ENCODE peak calls at places on chromosome 15, in nine cellular contexts. T is GM13976; V is esophagus squamous epithelium; I is fibroblast of mammary gland; C is Calu3; H is fibroblast of the aortic adventitia; A is KBM-7; W is ureter; O is activated CD8-positive, alpha-beta memory T cell treated with anti-CD3 and anti-CD28 coated beads for 48 hours. Y is an unnamed sample.

GRCh38 chr15:79977431-79977940 is 6.5 kb upstream of the BCL2A1 start:
- DNase-seq in T (peak), V (no peak), I (peak), C (no peak), H (peak), A (peak), W (no peak), O (no peak), Y (no peak)

GRCh38 chr15:59329570-59330350 is 42.9 kb downstream of the MYO1E start:
- DNase-seq in T (no peak), V (no peak), I (peak), C (peak), H (peak), A (no peak), W (peak), O (no peak), Y (no peak)

GRCh38 chr15:90207252-90207651 is 6.1 kb downstream of the SEMA4B start:
- DNase-seq in T (no peak), V (no peak), I (no peak), C (no peak), H (no peak), A (no peak), W (no peak), O (no peak), Y (no peak)

GRCh38 chr15:94576889-94577533 is 345.6 kb downstream of the MCTP2 start:
- DNase-seq in T (peak), V (no peak), I (peak), C (peak), H (no peak), A (peak), W (no peak), O (no peak), Y (no peak)

GRCh38 chr15:25738171-25738792 is 124.8 kb downstream of the ATP10A start:
- DNase-seq in T (no peak), V (no peak), I (peak), C (no peak), H (peak), A (peak), W (no peak), O (no peak), Y (no peak)

GRCh38 chr15:40906947-40907802 is 12.9 kb downstream of the VPS18 start:
- DNase-seq in T (no peak), V (no peak), I (peak), C (no peak), H (no peak), A (no peak), W (no peak), O (no peak), Y (peak)

GRCh38 chr15:52103217-52104207 is 9.1 kb downstream of the BCL2L10 start:
- DNase-seq in T (peak), V (no peak), I (peak), C (peak), H (peak), A (no peak), W (no peak), O (no peak), Y (peak)

GRCh38 chr15:98382139-98382538 is 266.2 kb upstream of the IGF1R start:
- DNase-seq in T (no peak), V (no peak), I (no peak), C (no peak), H (no peak), A (peak), W (no peak), O (no peak), Y (no peak)

GRCh38 chr15:31387483-31388118 is 61.0 kb downstream of the KLF13 start:
- DNase-seq in T (peak), V (no peak), I (peak), C (no peak), H (no peak), A (no peak), W (peak), O (no peak), Y (no peak)

GRCh38 chr15:26421065-26421464 is 351.8 kb downstream of the GABRB3 start:
- DNase-seq in T (no peak), V (no peak), I (no peak), C (no peak), H (no peak), A (no peak), W (no peak), O (no peak), Y (no peak)

GRCh38 chr15:29324746-29325145 is 55.1 kb upstream of the NSMCE3 start:
- DNase-seq in T (no peak), V (no peak), I (no peak), C (no peak), H (no peak), A (no peak), W (no peak), O (no peak), Y (no peak)

GRCh38 chr15:58403581-58403980 is 28.2 kb upstream of the LIPC start:
- DNase-seq in T (no peak), V (no peak), I (no peak), C (no peak), H (no peak), A (no peak), W (no peak), O (no peak), Y (no peak)

GRCh38 chr15:95902606-95903005 is 427.9 kb upstream of the NR2F2 start:
- DNase-seq in T (no peak), V (no peak), I (no peak), C (no peak), H (no peak), A (no peak), W (no peak), O (no peak), Y (no peak)

GRCh38 chr15:39270976-39271375 is 309.9 kb upstream of the THBS1 start:
- DNase-seq in T (no peak), V (no peak), I (peak), C (no peak), H (peak), A (no peak), W (no peak), O (no peak), Y (no peak)

GRCh38 chr15:52082197-52083036 is 30.2 kb downstream of the BCL2L10 start:
- DNase-seq in T (peak), V (no peak), I (no peak), C (no peak), H (peak), A (peak), W (no peak), O (no peak), Y (no peak)

GRCh38 chr15:89129123-89129815 is 41.0 kb downstream of the ABHD2 start:
- DNase-seq in T (peak), V (no peak), I (peak), C (peak), H (peak), A (peak), W (no peak), O (no peak), Y (no peak)

GRCh38 chr15:59307164-59307535 is 65.5 kb downstream of the MYO1E start:
- DNase-seq in T (no peak), V (no peak), I (no peak), C (no peak), H (no peak), A (no peak), W (no peak), O (no peak), Y (no peak)

GRCh38 chr15:94840794-94841587 is 609.6 kb downstream of the MCTP2 start:
- DNase-seq in T (no peak), V (no peak), I (peak), C (no peak), H (peak), A (no peak), W (no peak), O (no peak), Y (no peak)

GRCh38 chr15:79339588-79340314 is 28.8 kb downstream of the TMED3 start:
- DNase-seq in T (peak), V (no peak), I (peak), C (no peak), H (peak), A (peak), W (no peak), O (no peak), Y (no peak)

GRCh38 chr15:90497912-90498311 is 31.8 kb upstream of the CRTC3 start:
- DNase-seq in T (no peak), V (no peak), I (no peak), C (no peak), H (no peak), A (no peak), W (peak), O (no peak), Y (peak)